ENCODE peak calls at places on chromosome 20, in seven cellular contexts. One of them, this sample, is unnamed.

GRCh38 chr20:62147528-62147927 is 4.0 kb downstream of the SS18L1 start:
- DNase-seq in tibial artery: no peak
- DNase-seq in retina: no peak
- DNase-seq in hepatocyte: no peak
- DNase-seq in NCI-H82: no peak
- DNase-seq in AG08396: no peak
- DNase-seq in COR-L47: no peak
- DNase-seq in this sample: no peak

GRCh38 chr20:5806457-5807263 is 56.5 kb downstream of the SHLD1 start:
- DNase-seq in tibial artery: no peak
- DNase-seq in retina: no peak
- DNase-seq in hepatocyte: no peak
- DNase-seq in NCI-H82: peak
- DNase-seq in AG08396: no peak
- DNase-seq in COR-L47: no peak
- DNase-seq in this sample: no peak

GRCh38 chr20:48738094-48738398 is 89.8 kb downstream of the PREX1 start:
- DNase-seq in tibial artery: no peak
- DNase-seq in retina: no peak
- DNase-seq in hepatocyte: no peak
- DNase-seq in NCI-H82: no peak
- DNase-seq in AG08396: no peak
- DNase-seq in COR-L47: no peak
- DNase-seq in this sample: no peak

GRCh38 chr20:59006864-59007757 is at the start of gene CTSZ:
- DNase-seq in tibial artery: no peak
- DNase-seq in retina: peak
- DNase-seq in hepatocyte: peak
- DNase-seq in NCI-H82: no peak
- DNase-seq in AG08396: peak
- DNase-seq in COR-L47: no peak
- DNase-seq in this sample: no peak

GRCh38 chr20:4153251-4153650 is 137.9 kb upstream of the RNF24 start:
- DNase-seq in tibial artery: peak
- DNase-seq in retina: no peak
- DNase-seq in hepatocyte: no peak
- DNase-seq in NCI-H82: peak
- DNase-seq in AG08396: no peak
- DNase-seq in COR-L47: no peak
- DNase-seq in this sample: no peak

GRCh38 chr20:50870572-50871161 is 60.6 kb downstream of the ADNP start:
- DNase-seq in tibial artery: no peak
- DNase-seq in retina: peak
- DNase-seq in hepatocyte: peak
- DNase-seq in NCI-H82: no peak
- DNase-seq in AG08396: no peak
- DNase-seq in COR-L47: no peak
- DNase-seq in this sample: no peak

GRCh38 chr20:50360218-50360672 is 149.9 kb upstream of the PTPN1 start:
- DNase-seq in tibial artery: no peak
- DNase-seq in retina: no peak
- DNase-seq in hepatocyte: no peak
- DNase-seq in NCI-H82: no peak
- DNase-seq in AG08396: no peak
- DNase-seq in COR-L47: no peak
- DNase-seq in this sample: no peak

GRCh38 chr20:9166153-9166780 is 97.4 kb downstream of the PLCB4 start:
- DNase-seq in tibial artery: no peak
- DNase-seq in retina: no peak
- DNase-seq in hepatocyte: no peak
- DNase-seq in NCI-H82: no peak
- DNase-seq in AG08396: no peak
- DNase-seq in COR-L47: no peak
- DNase-seq in this sample: no peak

GRCh38 chr20:8335796-8336195 is 203.7 kb downstream of the PLCB1 start:
- DNase-seq in tibial artery: no peak
- DNase-seq in retina: no peak
- DNase-seq in hepatocyte: no peak
- DNase-seq in NCI-H82: no peak
- DNase-seq in AG08396: no peak
- DNase-seq in COR-L47: no peak
- DNase-seq in this sample: no peak

GRCh38 chr20:39676236-39676635 is 714.1 kb downstream of the DHX35 start:
- DNase-seq in tibial artery: no peak
- DNase-seq in retina: no peak
- DNase-seq in hepatocyte: no peak
- DNase-seq in NCI-H82: no peak
- DNase-seq in AG08396: no peak
- DNase-seq in COR-L47: no peak
- DNase-seq in this sample: no peak

GRCh38 chr20:62381202-62381797 is 5.6 kb upstream of the RPS21 start:
- DNase-seq in tibial artery: no peak
- DNase-seq in retina: no peak
- DNase-seq in hepatocyte: no peak
- DNase-seq in NCI-H82: no peak
- DNase-seq in AG08396: no peak
- DNase-seq in COR-L47: no peak
- DNase-seq in this sample: peak

GRCh38 chr20:62980970-62981369 is 25.8 kb downstream of the BHLHE23 start:
- DNase-seq in tibial artery: no peak
- DNase-seq in retina: peak
- DNase-seq in hepatocyte: no peak
- DNase-seq in NCI-H82: peak
- DNase-seq in AG08396: peak
- DNase-seq in COR-L47: peak
- DNase-seq in this sample: no peak

This sample was measured in WERI-Rb-1.